ENCODE peak calls at places on chromosomes 5 and 9, in six cellular contexts. H is SK-N-MC, Y is hepatocyte, D is right cardiac atrium, W is caudate nucleus, A is heart right ventricle. S is an unnamed sample.

GRCh38 chr5:83925952-83926351 is 205.3 kb upstream of the HAPLN1 start:
- DNase-seq in Y (peak; percentile 21), W (no peak), A (no peak), D (no peak), H (no peak), S (no peak)

GRCh38 chr5:117204404-117204803 is 629.8 kb upstream of the SEMA6A start:
- DNase-seq in Y (no peak), D (no peak), W (no peak), H (no peak), A (no peak), S (no peak)

GRCh38 chr9:134661299-134661698 is 19.7 kb downstream of the COL5A1 start:
- DNase-seq in Y (no peak), H (no peak), W (no peak), D (no peak), A (no peak), S (no peak)

GRCh38 chr9:134747951-134748489 is 106.4 kb downstream of the COL5A1 start:
- DNase-seq in W (no peak), A (no peak), Y (no peak), H (no peak), D (no peak), S (no peak)

GRCh38 chr9:89648247-89649000 is 43.6 kb downstream of the GADD45G start:
- DNase-seq in H (no peak), Y (peak; percentile 45), A (no peak), W (no peak), D (no peak), S (no peak)

GRCh38 chr5:5705010-5705409 is 282.5 kb downstream of the ICE1 start:
- DNase-seq in A (no peak), D (no peak), W (no peak), Y (no peak), H (no peak), S (no peak)

GRCh38 chr5:60794691-60795090 is 49.4 kb downstream of the ELOVL7 start:
- DNase-seq in W (no peak), H (no peak), Y (no peak), D (no peak), A (no peak), S (no peak)

GRCh38 chr5:44332360-44332971 is 56.8 kb downstream of the FGF10 start:
- DNase-seq in Y (peak; percentile 73), H (peak; percentile 64), D (no peak), A (no peak), W (no peak), S (no peak)

GRCh38 chr5:58077387-58077786 is 382.5 kb downstream of the PLK2 start:
- DNase-seq in W (no peak), Y (no peak), D (peak; percentile 10), H (no peak), A (no peak), S (no peak)

GRCh38 chr5:1467341-1468246 is 22.4 kb upstream of the SLC6A3 start:
- DNase-seq in W (no peak), H (no peak), D (no peak), A (no peak), Y (no peak), S (no peak)

GRCh38 chr9:27572566-27572917 is 739 bp downstream of the C9orf72 start:
- DNase-seq in Y (no peak), W (no peak), H (no peak), D (no peak), A (no peak), S (peak; percentile 75)

GRCh38 chr5:116355819-116356601 is 218.6 kb downstream of the SEMA6A start:
- DNase-seq in Y (no peak), W (no peak), D (no peak), A (no peak), H (no peak), S (no peak)

GRCh38 chr5:115349001-115349817 is 52.8 kb upstream of the CCDC112 start:
- DNase-seq in A (no peak), H (no peak), W (no peak), Y (peak; percentile 75), D (peak; percentile 18), S (no peak)

GRCh38 chr9:125959980-125960619 is 212.9 kb downstream of the PBX3 start:
- DNase-seq in H (no peak), Y (no peak), D (no peak), W (no peak), A (no peak), S (no peak)

GRCh38 chr9:88828492-88828974 is 162.7 kb upstream of the S1PR3 start:
- DNase-seq in D (no peak), H (no peak), W (no peak), Y (no peak), A (no peak), S (no peak)

GRCh38 chr9:113636165-113636564 is 172.6 kb downstream of the RGS3 start:
- DNase-seq in A (no peak), H (no peak), Y (no peak), D (no peak), W (no peak), S (no peak)

GRCh38 chr9:113634597-113635515 is 171.3 kb downstream of the RGS3 start:
- DNase-seq in Y (no peak), H (no peak), D (no peak), W (no peak), A (no peak), S (no peak)

GRCh38 chr9:113638504-113638903 is 175.0 kb downstream of the RGS3 start:
- DNase-seq in H (no peak), A (no peak), D (no peak), W (no peak), Y (no peak), S (no peak)

GRCh38 chr9:113635586-113635985 is 172.1 kb downstream of the RGS3 start:
- DNase-seq in W (no peak), H (no peak), Y (no peak), A (no peak), D (no peak), S (no peak)

GRCh38 chr9:113636693-113637092 is 173.2 kb downstream of the RGS3 start:
- DNase-seq in W (no peak), D (no peak), H (no peak), Y (no peak), A (no peak), S (no peak)
- H3K27ac ChIP-seq in W (no peak overlapping the region), D (no peak overlapping the region), H (no peak overlapping the region), Y (no peak overlapping the region), A (no peak overlapping the region), S (no peak overlapping the region)

GRCh38 chr5:179307931-179308471 is 37.3 kb downstream of the ADAMTS2 start:
- DNase-seq in Y (no peak), W (no peak), H (no peak), D (peak; percentile 18), A (no peak), S (no peak)

GRCh38 chr5:179307006-179307800 is 38.1 kb downstream of the ADAMTS2 start:
- DNase-seq in D (peak; percentile 9), A (peak; percentile 7), W (no peak), Y (no peak), H (no peak), S (no peak)

GRCh38 chr5:179304466-179304865 is 40.8 kb downstream of the ADAMTS2 start:
- DNase-seq in H (no peak), W (no peak), Y (no peak), D (no peak), A (no peak), S (no peak)

GRCh38 chr5:179304871-179305270 is 40.4 kb downstream of the ADAMTS2 start:
- DNase-seq in A (no peak), D (no peak), Y (no peak), H (no peak), W (no peak), S (no peak)

DNA sequence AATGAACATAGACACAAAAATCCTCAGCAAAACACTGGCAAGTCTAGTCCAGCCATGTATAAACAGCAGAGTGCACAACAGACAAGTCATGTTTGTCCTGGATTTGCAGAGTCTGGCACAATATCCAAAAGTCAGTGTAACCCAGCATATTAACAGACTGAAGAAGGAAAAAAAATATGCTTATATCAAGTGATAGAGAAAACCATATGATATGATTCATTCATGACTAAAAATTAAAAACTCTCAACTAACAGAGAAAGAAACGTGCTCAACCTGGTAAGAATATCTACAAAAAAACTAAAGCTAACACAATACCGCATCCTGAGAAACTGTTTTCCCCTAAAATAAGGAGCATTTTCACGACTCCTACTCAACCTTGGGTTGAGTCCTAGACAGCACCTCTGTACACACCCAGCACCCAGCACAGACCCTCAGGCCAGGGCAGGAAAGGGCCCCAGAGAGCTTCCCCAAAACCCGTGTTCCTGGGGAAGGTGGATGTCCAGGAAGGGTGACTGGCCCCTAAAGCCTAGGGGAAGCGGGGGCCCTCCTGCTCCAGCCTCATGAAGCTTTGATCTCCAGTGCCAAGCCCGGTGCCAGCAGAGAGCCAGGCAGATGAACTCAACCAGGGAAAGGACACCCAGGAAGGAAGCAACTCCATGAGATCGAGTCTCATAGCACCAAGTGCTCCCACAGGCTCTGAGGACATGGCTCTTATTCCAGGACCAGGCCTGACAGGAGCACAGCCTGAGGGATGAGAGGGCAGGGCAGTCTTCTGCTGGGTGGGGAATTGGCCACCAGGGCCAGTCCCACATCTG is 38.9 kb downstream of the ADAMTS2 start:
- DNase-seq in Y (no peak), W (no peak), A (peak; percentile 0), D (peak; percentile 7), H (no peak), S (no peak)
- H3K27ac ChIP-seq in Y (no peak overlapping the region), W (no peak overlapping the region), A (no peak overlapping the region), D (no peak overlapping the region), H (no peak overlapping the region), S (no peak overlapping the region)

DNA sequence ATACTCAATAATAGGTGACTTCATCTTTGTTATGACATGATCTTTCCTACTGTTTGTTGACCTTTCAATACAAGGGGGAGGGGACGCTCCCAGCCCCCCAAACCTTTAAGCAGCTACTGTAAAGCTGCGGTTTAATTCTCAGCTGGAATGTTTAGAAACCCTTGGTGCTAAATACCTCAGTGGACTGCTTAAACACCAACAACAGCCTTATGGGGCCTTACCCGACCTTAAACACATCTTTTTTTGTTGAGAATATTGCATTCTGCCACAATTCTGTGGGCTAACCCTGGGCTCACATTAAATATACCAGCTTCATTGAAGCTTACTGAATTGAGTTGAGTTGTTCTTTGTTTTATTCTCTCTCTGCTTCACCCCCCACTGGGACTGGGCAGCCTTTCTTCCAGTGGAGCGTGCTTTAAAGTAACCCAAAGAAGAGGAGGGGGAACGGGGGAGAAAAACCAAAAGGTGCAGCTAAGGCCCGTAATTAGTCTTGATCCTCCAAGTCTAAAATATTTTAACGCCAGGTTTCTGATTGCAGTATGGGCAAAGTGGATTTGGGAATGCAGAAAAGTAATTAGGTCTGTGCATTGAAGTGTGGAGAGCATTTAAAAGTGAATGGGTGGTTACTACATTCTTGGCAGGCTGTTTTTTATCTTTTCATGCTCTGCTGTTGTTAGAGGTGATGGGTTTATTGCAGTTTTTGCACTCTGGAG is 281.3 kb downstream of the NR2F1-AS1 start:
- DNase-seq in W (no peak), Y (no peak), D (no peak), H (no peak), A (no peak), S (no peak)
- H3K27ac ChIP-seq in W (peak overlapping the region; percentile 21), Y (no peak overlapping the region), D (no peak overlapping the region), H (no peak overlapping the region), A (no peak overlapping the region), S (no peak overlapping the region)

GRCh38 chr5:176486189-176486757 is 38.1 kb downstream of the FAF2 start:
- DNase-seq in H (no peak), D (no peak), Y (no peak), W (no peak), A (no peak), S (no peak)

DNA sequence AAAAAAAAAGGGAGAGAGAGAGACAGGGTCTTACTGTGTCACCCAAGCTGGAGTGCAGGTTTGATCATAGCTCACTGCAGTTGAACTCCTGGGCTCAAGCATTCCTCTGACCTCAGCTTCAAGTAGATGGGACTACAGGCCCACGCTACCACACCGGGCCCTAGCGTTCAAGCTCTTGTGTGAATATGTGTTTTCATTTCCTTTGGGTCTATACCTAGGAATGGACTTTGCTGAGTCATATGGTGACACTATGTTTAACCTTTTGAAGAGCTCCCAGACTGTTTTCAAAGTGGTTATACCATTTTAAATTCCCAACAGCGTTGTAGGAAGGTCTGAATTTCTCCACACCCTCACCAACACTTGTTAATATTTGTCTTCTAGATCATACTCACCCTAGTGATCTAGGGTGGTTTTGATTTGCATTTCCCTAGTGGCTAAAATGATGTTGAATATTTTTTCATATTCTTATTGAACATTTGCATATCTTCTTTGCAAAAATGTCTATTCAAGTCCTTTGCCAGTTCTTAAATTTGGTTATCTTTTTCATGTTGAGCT is 33.6 kb downstream of the FAF2 start:
- DNase-seq in A (no peak), W (no peak), D (no peak), Y (no peak), H (no peak), S (no peak)
- H3K27ac ChIP-seq in A (no peak overlapping the region), W (no peak overlapping the region), D (no peak overlapping the region), Y (no peak overlapping the region), H (no peak overlapping the region), S (no peak overlapping the region)